ENCODE peak calls at places on chromosomes 2 and 18, in ten cellular contexts. Y is EL; T is NCI-H345; D is pons; J is astrocyte of the spinal cord; G is putamen; Q is stimulated activated CD4-positive, alpha-beta T cell treated with anti-CD3 and anti-CD28 coated beads, TNF-alpha, amount 100 ng/mL, for 1 hour; B is right cardiac atrium; I is hippocampal formation; F is midbrain. A is an unnamed sample.

GRCh38 chr2:24365826-24366225 is 5.5 kb upstream of the ITSN2 start:
- DNase-seq in Y (no peak), G (no peak), D (no peak), T (no peak), I (no peak), F (no peak), Q (no peak), B (no peak), J (no peak), A (no peak)

GRCh38 chr18:75378674-75379315 is 48.7 kb downstream of the SMIM21 start:
- DNase-seq in G (no peak), T (no peak), B (no peak), Y (no peak), D (no peak), F (no peak), Q (no peak), I (no peak), J (no peak), A (no peak)

GRCh38 chr2:156182132-156182531 is 150.4 kb downstream of the NR4A2 start:
- DNase-seq in D (no peak), B (no peak), I (no peak), J (no peak), T (peak), Q (no peak), F (no peak), G (no peak), Y (no peak), A (no peak)

GRCh38 chr2:134454931-134455330 is 201.1 kb downstream of the MGAT5 start:
- DNase-seq in D (no peak), F (no peak), B (no peak), I (no peak), Q (no peak), Y (no peak), G (no peak), J (no peak), T (no peak), A (no peak)

GRCh38 chr18:66734451-66734850 is 130.6 kb upstream of the CDH19 start:
- DNase-seq in T (no peak), F (no peak), J (peak), Q (no peak), D (no peak), Y (no peak), G (no peak), B (no peak), I (no peak), A (no peak)

GRCh38 chr2:209511637-209512036 is 87.8 kb downstream of the MAP2 start:
- DNase-seq in B (no peak), G (no peak), I (no peak), D (no peak), Y (no peak), T (no peak), F (no peak), J (no peak), Q (no peak), A (no peak)

GRCh38 chr2:140122001-140122400 is 1341.8 kb upstream of the NXPH2 start:
- DNase-seq in I (no peak), T (no peak), F (no peak), Q (no peak), J (peak), B (no peak), D (no peak), Y (no peak), G (no peak), A (no peak)

GRCh38 chr2:122706757-122707223 is 951.3 kb downstream of the TSN start:
- DNase-seq in J (no peak), F (no peak), Y (no peak), G (no peak), Q (no peak), I (no peak), B (no peak), D (no peak), T (no peak), A (no peak)

GRCh38 chr2:99613992-99614391 is 124.2 kb upstream of the REV1 start:
- DNase-seq in T (no peak), I (no peak), Y (no peak), G (no peak), D (no peak), B (no peak), J (no peak), Q (no peak), F (no peak), A (no peak)

GRCh38 chr2:6167592-6168138 is 475.5 kb downstream of the SOX11 start:
- DNase-seq in J (no peak), G (no peak), Y (no peak), F (no peak), D (no peak), I (no peak), Q (no peak), B (no peak), T (no peak), A (no peak)

GRCh38 chr2:95275601-95276243 is 1.5 kb downstream of the PROM2 start:
- DNase-seq in F (no peak), Q (no peak), G (no peak), J (no peak), Y (peak), D (no peak), I (no peak), B (no peak), T (no peak), A (no peak)

GRCh38 chr2:9770308-9771100 is 72.8 kb upstream of the TAF1B start:
- DNase-seq in G (peak), J (peak), Y (peak), F (peak), D (peak), I (peak), Q (peak), T (peak), B (peak), A (no peak)

GRCh38 chr2:26483501-26483900 is 5.6 kb upstream of the OTOF start:
- DNase-seq in J (no peak), G (no peak), D (no peak), B (no peak), T (no peak), F (no peak), Y (no peak), I (no peak), Q (no peak), A (no peak)

GRCh38 chr2:25312958-25313710 is 28.6 kb downstream of the DNMT3A start:
- DNase-seq in Q (peak), T (no peak), D (no peak), J (no peak), F (no peak), B (no peak), G (no peak), I (no peak), Y (no peak), A (no peak)

GRCh38 chr2:9741110-9741509 is 102.2 kb upstream of the TAF1B start:
- DNase-seq in Y (peak), F (no peak), I (no peak), G (no peak), T (no peak), B (no peak), J (no peak), Q (no peak), D (no peak), A (no peak)

GRCh38 chr2:145724499-145724898 is 1204.6 kb upstream of the ZEB2 start:
- DNase-seq in B (no peak), Y (no peak), Q (no peak), F (no peak), G (no peak), T (no peak), I (no peak), D (no peak), J (peak), A (no peak)

GRCh38 chr2:26471278-26471677 is 6.6 kb downstream of the OTOF start:
- DNase-seq in B (no peak), D (no peak), Q (no peak), G (no peak), Y (no peak), I (no peak), F (no peak), T (peak), J (no peak), A (no peak)

GRCh38 chr18:79577451-79578395 is 101.9 kb upstream of the CTDP1 start:
- DNase-seq in B (peak), G (no peak), F (no peak), J (no peak), T (no peak), I (no peak), Y (no peak), Q (no peak), D (no peak), A (no peak)

GRCh38 chr2:1591978-1592907 is 152.1 kb downstream of the PXDN start:
- DNase-seq in J (peak), Y (peak), B (peak), G (no peak), F (peak), T (no peak), I (no peak), Q (no peak), D (peak), A (no peak)

GRCh38 chr18:5885337-5885736 is 10.0 kb downstream of the TMEM200C start:
- DNase-seq in D (no peak), Y (no peak), T (no peak), I (no peak), G (no peak), Q (no peak), B (no peak), J (no peak), F (no peak), A (no peak)

GRCh38 chr2:14445670-14446069 is 186.8 kb upstream of the LRATD1 start:
- DNase-seq in G (no peak), Y (no peak), Q (no peak), J (no peak), F (no peak), B (no peak), D (no peak), T (no peak), I (no peak), A (no peak)